ENCODE peak calls at places on chromosomes 16 and 17, in seven cellular contexts. U is cardiac muscle cell, C is gastrocnemius medialis, W is DND-41, Y is mesendoderm, B is heart left ventricle, V is HepG2. R is an unnamed sample. For H3K4me1, the result is how much of the 10 kb centered on the place peaks cover.

GRCh38 chr17:68443974-68444464 is 13.3 kb downstream of the WIPI1 start:
- DNase-seq in V (no peak), W (no peak), Y (no peak), C (no peak), B (no peak), U (no peak), R (no peak)

GRCh38 chr16:89815639-89816348 is 653 bp downstream of the FANCA start:
- DNase-seq in Y (peak), B (peak), U (peak), C (no peak), V (no peak), W (peak), R (no peak)

GRCh38 chr17:64534187-64534586 is 27.4 kb downstream of the CEP95 start:
- DNase-seq in B (no peak), U (no peak), V (no peak), C (no peak), W (no peak), Y (no peak), R (no peak)

GRCh38 chr16:70576431-70577255 is 53.0 kb downstream of the SF3B3 start:
- DNase-seq in C (no peak), W (no peak), Y (peak), B (no peak), U (no peak), V (peak), R (no peak)

GRCh38 chr16:2341456-2342447 is 1.2 kb upstream of the ABCA3 start:
- DNase-seq in Y (no peak), V (no peak), B (no peak), U (no peak), W (no peak), C (peak), R (no peak)

GRCh38 chr16:89139907-89140361 is 31.6 kb upstream of the CDH15 start:
- DNase-seq in Y (no peak), W (no peak), V (no peak), U (no peak), C (no peak), B (no peak), R (no peak)

GRCh38 chr16:9612267-9612666 is 520.8 kb downstream of the HAPSTR1 start:
- DNase-seq in U (no peak), Y (peak), W (no peak), C (no peak), V (no peak), B (no peak), R (no peak)

GRCh38 chr16:68347605-68348004 is 36.8 kb downstream of the PRMT7 start:
- DNase-seq in W (peak), B (no peak), C (no peak), V (no peak), Y (no peak), U (no peak), R (no peak)

GRCh38 chr17:17140590-17140980 is 65.5 kb downstream of the PLD6 start:
- DNase-seq in U (no peak), C (no peak), W (no peak), B (no peak), V (no peak), Y (peak), R (no peak)

GRCh38 chr17:6327007-6327406 is 107.9 kb downstream of the AIPL1 start:
- DNase-seq in B (peak), Y (peak), V (no peak), W (peak), C (no peak), U (no peak), R (no peak)

GRCh38 chr16:4787627-4788482 is at the start of gene SEPTIN12:
- DNase-seq in W (no peak), U (peak), Y (peak), B (no peak), C (no peak), V (no peak), R (no peak)

GRCh38 chr17:40241435-40241834 is 22.3 kb downstream of the WIPF2 start:
- DNase-seq in B (no peak), U (no peak), Y (no peak), V (no peak), C (no peak), W (no peak), R (no peak)

GRCh38 chr16:29990033-29990432 is 5.4 kb downstream of the HIRIP3 start:
- DNase-seq in B (no peak), W (no peak), V (no peak), Y (no peak), U (no peak), C (no peak), R (no peak)

GRCh38 chr16:11016993-11017392 is 72.6 kb downstream of the CLEC16A start:
- DNase-seq in V (peak), W (peak), B (peak), U (no peak), C (peak), Y (no peak), R (peak)

GRCh38 chr16:11157143-11157542 is 98.9 kb downstream of the SOCS1 start:
- DNase-seq in C (no peak), W (no peak), U (no peak), Y (no peak), V (no peak), B (no peak), R (no peak)

GRCh38 chr17:10612957-10613744 is 44.0 kb downstream of the MYH3 start:
- DNase-seq in C (no peak), Y (peak), B (no peak), W (no peak), V (no peak), U (no peak), R (no peak)

GRCh38 chr16:6884002-6884401 is 448.6 kb upstream of the RBFOX1 start:
- DNase-seq in U (no peak), W (no peak), B (no peak), Y (no peak), V (no peak), C (no peak), R (no peak)

GRCh38 chr17:7352559-7352889 is 562 bp downstream of the KCTD11 start:
- DNase-seq in C (no peak), U (no peak), Y (no peak), V (no peak), W (no peak), B (no peak), R (no peak)

GRCh38 chr17:63399316-63399715 is 46.8 kb downstream of the CYB561 start:
- DNase-seq in Y (no peak), U (no peak), C (no peak), B (no peak), W (no peak), V (no peak), R (no peak)

GRCh38 chr16:15484662-15485061 is 50.3 kb downstream of the BMERB1 start:
- DNase-seq in B (no peak), C (no peak), W (no peak), V (peak), Y (no peak), U (no peak), R (no peak)

GRCh38 chr17:66469890-66470289 is 167.5 kb downstream of the PRKCA start:
- DNase-seq in W (no peak), C (no peak), Y (no peak), B (no peak), U (no peak), V (no peak), R (no peak)

GRCh38 chr17:50459081-50459676 is 9.5 kb downstream of the CHAD start:
- DNase-seq in Y (no peak), V (peak), C (no peak), W (no peak), B (no peak), U (no peak), R (no peak)

GRCh38 chr16:90046122-90046970 is 27.1 kb upstream of the DBNDD1 start:
- DNase-seq in V (no peak), W (no peak), B (no peak), Y (peak), C (no peak), U (no peak), R (no peak)

GRCh38 chr16:11797957-11798299 is 870 bp upstream of the ZC3H7A start:
- DNase-seq in B (no peak), Y (no peak), V (no peak), U (no peak), C (no peak), W (peak), R (no peak)

GRCh38 chr16:81823734-81824133 is 44.6 kb downstream of the PLCG2 start:
- DNase-seq in B (no peak), W (no peak), C (no peak), U (no peak), Y (no peak), V (no peak), R (no peak)

GRCh38 chr17:19304751-19305150 is 57.8 kb downstream of the B9D1 start:
- DNase-seq in B (no peak), Y (no peak), U (no peak), C (no peak), W (no peak), V (no peak), R (no peak)
- H3K4me1 ChIP-seq in B (half or more), Y (under half), U (under half), C (under half), W (under half), V (under half), R (under half)

GRCh38 chr17:79833744-79834574 is 5.3 kb downstream of the CBX4 start:
- DNase-seq in U (peak), B (no peak), W (peak), C (no peak), Y (no peak), V (no peak), R (no peak)
- H3K4me1 ChIP-seq in U (half or more), B (half or more), W (under half), C (under half), Y (under half), V (half or more), R (half or more)

GRCh38 chr17:77427471-77427991 is 286.8 kb downstream of the SEC14L1 start:
- DNase-seq in Y (no peak), W (no peak), B (peak), C (peak), V (no peak), U (no peak), R (no peak)
- H3K4me1 ChIP-seq in Y (under half), W (half or more), B (half or more), C (half or more), V (half or more), U (under half), R (half or more)

DNA sequence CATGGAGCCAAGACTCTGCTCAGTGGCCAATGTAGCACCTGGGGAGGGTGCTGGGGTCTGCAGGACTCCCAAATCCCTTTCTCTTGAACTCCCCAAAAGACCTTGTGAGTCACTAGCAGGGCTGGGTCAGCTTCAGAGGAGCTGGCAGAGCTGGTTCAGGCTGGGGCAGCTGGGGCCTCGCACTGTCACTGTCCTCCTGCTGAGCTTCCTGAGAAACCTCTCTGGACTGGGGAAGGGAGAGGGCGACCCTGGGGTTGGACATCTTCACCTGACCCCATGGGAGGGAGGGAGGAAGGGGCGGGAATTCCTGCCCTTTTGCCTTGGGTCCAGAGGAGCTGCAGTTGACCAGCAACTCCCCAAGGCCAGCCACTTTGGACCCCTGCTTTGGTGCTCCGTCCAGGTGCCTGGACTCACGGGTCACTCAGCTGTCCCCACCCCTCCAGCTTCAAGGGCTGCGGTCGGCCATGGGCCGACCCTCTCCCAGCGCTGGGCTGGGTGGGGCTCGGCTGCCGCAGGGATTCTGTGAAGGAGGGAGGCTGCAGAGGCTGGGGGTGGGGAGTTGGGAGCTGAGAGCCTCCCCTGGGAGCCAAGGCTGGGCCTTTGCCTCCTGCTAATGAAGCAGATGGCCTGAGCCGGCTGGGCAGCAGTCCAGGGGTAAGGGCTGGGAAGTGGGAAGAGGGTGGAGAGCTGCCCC is 9.2 kb downstream of the FMNL1 start:
- DNase-seq in W (no peak), U (no peak), V (no peak), B (peak), C (no peak), Y (no peak), R (no peak)
- H3K4me1 ChIP-seq in W (under half), U (under half), V (half or more), B (half or more), C (under half), Y (under half), R (half or more)

GRCh38 chr17:41772218-41772585 is 14.3 kb downstream of the JUP start:
- DNase-seq in W (no peak), C (no peak), U (no peak), Y (peak), V (no peak), B (no peak), R (no peak)
- H3K4me1 ChIP-seq in W (under half), C (half or more), U (under half), Y (under half), V (under half), B (half or more), R (under half)